ENCODE peak calls at places on chromosome 12, in four cellular contexts. K, C, U and D are unnamed samples.

GRCh38 chr12:49093746-49094103 is 876 bp downstream of the DHH start:
- DNase-seq in K (no peak), C (no peak), U (no peak), D (peak)

GRCh38 chr12:53313996-53314395 is 7.4 kb downstream of the AAAS start:
- DNase-seq in K (no peak), C (no peak), U (no peak), D (no peak)

GRCh38 chr12:109925185-109925835 is 25.2 kb downstream of the TCHP start:
- DNase-seq in K (no peak), C (no peak), U (no peak), D (peak)

GRCh38 chr12:80273144-80273543 is 170.9 kb upstream of the PTPRQ start:
- DNase-seq in K (no peak), C (no peak), U (no peak), D (no peak)

GRCh38 chr12:92927436-92928116 is 1.5 kb downstream of the EEA1 start:
- DNase-seq in K (peak), C (peak), U (peak), D (peak)

GRCh38 chr12:31041033-31041564 is 32.6 kb upstream of the DDX11 start:
- DNase-seq in K (no peak), C (no peak), U (no peak), D (no peak)

GRCh38 chr12:40263616-40264409 is 39.0 kb downstream of the LRRK2 start:
- DNase-seq in K (no peak), C (no peak), U (peak), D (no peak)

GRCh38 chr12:94799136-94799535 is 148.8 kb upstream of the TMCC3 start:
- DNase-seq in K (no peak), C (no peak), U (no peak), D (no peak)

GRCh38 chr12:31035944-31036665 is 37.6 kb upstream of the DDX11 start:
- DNase-seq in K (peak), C (no peak), U (peak), D (no peak)

GRCh38 chr12:12585115-12585862 is 22.6 kb upstream of the DUSP16 start:
- DNase-seq in K (peak), C (no peak), U (no peak), D (no peak)

GRCh38 chr12:84512751-84513150 is 399.8 kb downstream of the SLC6A15 start:
- DNase-seq in K (no peak), C (no peak), U (peak), D (no peak)

GRCh38 chr12:77553976-77554619 is 276.6 kb upstream of the NAV3 start:
- DNase-seq in K (no peak), C (no peak), U (no peak), D (no peak)

GRCh38 chr12:43973385-43973784 is 137.5 kb downstream of the TMEM117 start:
- DNase-seq in K (no peak), C (no peak), U (no peak), D (no peak)

GRCh38 chr12:25328082-25328712 is 77.5 kb upstream of the KRAS start:
- DNase-seq in K (no peak), C (peak), U (peak), D (no peak)

GRCh38 chr12:777550-778047 is 25.2 kb downstream of the WNK1 start:
- DNase-seq in K (no peak), C (no peak), U (no peak), D (no peak)
- H3K4me3 ChIP-seq in K (no peak), C (no peak), U (no peak), D (no peak)

DNA sequence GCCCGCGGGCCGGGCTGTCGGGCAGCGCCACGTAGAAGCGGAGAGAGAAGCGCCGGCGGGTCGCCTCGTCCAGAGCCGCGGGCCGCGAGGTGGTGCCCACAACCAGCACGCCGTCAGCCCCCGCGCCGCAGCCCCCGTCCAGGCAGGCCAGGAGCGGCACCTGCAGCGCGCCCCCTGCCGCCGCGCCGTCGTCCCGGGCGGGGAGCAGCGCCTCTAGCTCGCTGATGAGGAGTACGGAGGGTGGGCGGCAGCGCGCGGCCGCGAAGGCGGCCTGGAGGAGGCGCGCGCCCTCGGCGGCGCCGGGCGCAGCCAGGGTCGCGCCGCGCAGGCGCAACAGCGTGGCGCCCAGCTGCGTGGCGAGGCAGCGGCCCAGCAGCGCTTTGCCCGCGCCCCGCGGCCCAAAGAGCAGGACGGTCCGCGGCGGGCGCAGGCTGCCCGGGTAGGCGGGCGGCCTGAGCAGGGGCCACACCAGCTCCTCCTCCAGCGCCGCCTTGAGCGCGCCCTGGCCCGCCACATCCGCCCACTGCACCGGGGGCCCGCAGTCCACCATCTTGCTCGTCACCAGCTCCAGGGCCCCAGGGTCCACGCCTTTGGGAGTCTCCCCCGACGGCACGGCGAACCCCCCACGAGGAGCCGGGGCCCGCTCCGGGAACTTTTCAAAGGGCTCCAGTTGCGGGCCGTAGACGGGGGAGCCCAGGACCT is 27.6 kb downstream of the FIGNL2 start:
- DNase-seq in K (no peak), C (no peak), U (peak), D (peak)
- TF ChIP-seq EZH2 in K (no peak), C (no peak), U (no peak), D (peak)

DNA sequence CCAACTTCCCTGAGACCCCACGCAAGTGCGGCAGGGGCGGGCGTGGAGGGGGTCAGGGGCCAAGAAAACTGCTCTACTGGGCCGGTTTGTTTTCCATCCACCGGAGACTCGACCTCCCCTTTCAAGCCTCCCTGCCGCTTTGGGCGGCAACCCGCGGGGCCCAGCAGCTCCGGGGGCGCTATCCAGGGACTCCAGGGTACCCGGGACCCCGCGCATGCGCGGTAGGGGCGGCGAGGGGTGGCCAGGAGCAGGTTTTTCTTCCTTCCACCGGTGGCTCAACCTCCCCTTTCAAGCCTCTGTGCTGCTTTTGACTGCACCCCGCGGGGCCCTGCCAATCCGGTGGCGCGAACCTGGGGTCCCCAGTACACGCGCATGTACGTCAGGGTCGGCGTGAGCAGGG is 323.5 kb downstream of the ALG10 start:
- DNase-seq in K (no peak), C (no peak), U (no peak), D (no peak)
- H3K4me3 ChIP-seq in K (no peak), C (no peak), U (no peak), D (no peak)

GRCh38 chr12:114696443-114697245 is 12.7 kb upstream of the TBX3 start:
- DNase-seq in K (no peak), C (no peak), U (no peak), D (peak)

GRCh38 chr12:114697246-114697716 is 13.3 kb upstream of the TBX3 start:
- DNase-seq in K (no peak), C (peak), U (no peak), D (no peak)

GRCh38 chr12:114698566-114699163 is 14.7 kb upstream of the TBX3 start:
- DNase-seq in K (no peak), C (peak), U (no peak), D (no peak)

GRCh38 chr12:114700392-114701103 is 16.6 kb upstream of the TBX3 start:
- DNase-seq in K (no peak), C (no peak), U (no peak), D (peak)

DNA sequence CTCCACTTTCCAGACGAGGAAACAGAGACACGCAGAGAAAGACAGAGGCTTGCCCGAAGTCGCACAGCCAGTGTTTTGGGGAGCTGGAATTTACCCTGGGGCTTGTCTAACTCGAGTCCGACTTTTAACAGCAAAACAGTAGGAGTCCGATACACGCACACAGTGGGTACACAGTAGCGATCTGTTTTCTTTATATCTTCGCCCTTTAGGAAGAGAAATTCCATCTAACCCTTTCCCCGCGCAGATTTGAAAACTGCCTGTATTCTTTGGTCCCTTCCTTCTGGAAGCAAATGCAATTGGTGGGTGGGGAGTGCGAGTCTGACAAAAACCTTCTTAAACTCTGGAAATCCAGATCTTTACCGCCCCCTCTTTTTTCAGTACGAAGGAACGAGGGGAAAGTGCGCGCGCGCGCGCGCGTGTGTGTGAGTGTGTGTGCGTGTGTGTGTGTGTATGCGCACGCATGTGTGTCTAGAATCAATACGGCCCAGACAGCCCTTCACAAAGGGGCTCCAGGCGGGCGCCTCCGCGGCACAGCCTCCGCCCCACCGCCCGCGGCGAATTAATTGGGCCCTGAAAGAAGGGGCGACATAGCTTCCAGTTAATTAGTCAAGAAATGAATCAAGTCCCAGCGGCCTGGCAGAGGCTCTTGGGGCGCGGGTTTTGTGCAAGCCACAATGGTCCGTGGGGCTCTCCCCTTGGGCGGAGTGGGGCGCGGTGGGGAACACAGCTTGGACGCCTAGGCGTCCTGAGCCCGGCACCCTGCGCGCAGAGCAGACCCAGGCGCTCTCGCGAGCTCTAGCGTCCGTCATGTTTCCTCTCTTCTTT is 14.0 kb upstream of the TBX3 start:
- DNase-seq in K (no peak), C (peak), U (peak), D (peak)
- TF ChIP-seq EZH2 in K (no peak), C (no peak), U (no peak), D (peak)

DNA sequence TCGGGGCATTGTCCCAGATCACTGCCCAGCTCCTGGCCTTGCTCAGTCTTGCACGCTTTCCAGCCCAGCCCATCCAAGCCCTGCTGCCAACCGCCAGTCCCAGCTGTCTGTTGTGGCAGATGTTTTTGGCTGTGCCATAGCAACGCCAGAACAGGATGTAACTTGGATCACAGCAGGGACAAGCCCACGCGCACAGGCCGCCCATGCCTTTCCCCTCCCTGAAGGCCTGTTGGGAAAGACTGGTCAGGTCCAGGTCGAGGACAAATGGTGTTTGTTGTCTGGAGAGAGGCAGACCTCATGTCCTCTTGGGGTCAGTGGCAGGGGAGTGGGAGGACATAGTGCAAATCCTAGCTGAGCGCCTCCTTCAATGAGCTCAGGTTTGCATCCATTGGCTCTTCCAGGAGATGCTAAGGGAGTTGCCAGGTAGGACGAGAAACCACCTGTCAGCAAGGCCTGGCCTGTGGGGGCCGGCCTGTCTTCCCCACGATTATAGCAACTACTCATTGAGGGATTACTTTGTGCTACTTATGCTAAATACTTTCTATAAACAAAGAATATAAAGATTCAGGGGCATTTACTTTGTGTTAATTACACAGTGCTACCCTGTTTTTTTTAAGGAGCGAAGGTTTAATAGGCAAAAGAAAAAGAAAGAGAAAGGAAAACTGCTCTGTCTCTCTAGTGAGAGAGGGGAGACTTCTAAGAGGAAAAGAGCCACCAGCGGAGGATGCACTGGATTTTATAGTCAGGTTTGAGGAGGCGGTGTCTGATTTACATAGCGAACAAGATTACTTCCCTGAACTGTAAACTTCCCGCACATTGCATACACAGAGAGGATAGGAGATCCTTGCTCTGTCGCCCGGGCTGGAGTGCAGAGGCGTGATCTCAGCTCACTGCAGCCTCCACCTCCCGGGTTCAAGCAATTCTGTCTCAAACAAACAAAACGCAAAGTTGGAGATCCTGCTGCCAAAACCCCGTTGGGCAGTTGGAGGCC is 42.8 kb upstream of the CORO1C start:
- DNase-seq in K (no peak), C (peak), U (peak), D (peak)
- H3K4me3 ChIP-seq in K (no peak), C (no peak), U (no peak), D (no peak)

GRCh38 chr12:113479193-113479577 is 7.5 kb upstream of the LHX5 start:
- DNase-seq in K (no peak), C (no peak), U (no peak), D (peak)

GRCh38 chr12:113477842-113478215 is 6.2 kb upstream of the LHX5 start:
- DNase-seq in K (no peak), C (no peak), U (no peak), D (no peak)

GRCh38 chr12:113477171-113477841 is 5.6 kb upstream of the LHX5 start:
- DNase-seq in K (no peak), C (no peak), U (no peak), D (peak)

GRCh38 chr12:113479578-113480335 is 8.1 kb upstream of the LHX5 start:
- DNase-seq in K (no peak), C (peak), U (peak), D (peak)

GRCh38 chr12:113478351-113479011 is 6.8 kb upstream of the LHX5 start:
- DNase-seq in K (no peak), C (no peak), U (no peak), D (peak)
- TF ChIP-seq EZH2 in K (no peak), C (peak), U (peak), D (no peak)

GRCh38 chr12:32270818-32271710 is 128.3 kb upstream of the FGD4 start:
- DNase-seq in K (peak), C (peak), U (peak), D (peak)

GRCh38 chr12:32273712-32274111 is 125.6 kb upstream of the FGD4 start:
- DNase-seq in K (no peak), C (peak), U (no peak), D (peak)

GRCh38 chr12:32274665-32275064 is 124.7 kb upstream of the FGD4 start:
- DNase-seq in K (no peak), C (no peak), U (no peak), D (no peak)

GRCh38 chr12:32272465-32272864 is 126.9 kb upstream of the FGD4 start:
- DNase-seq in K (no peak), C (no peak), U (no peak), D (no peak)

DNA sequence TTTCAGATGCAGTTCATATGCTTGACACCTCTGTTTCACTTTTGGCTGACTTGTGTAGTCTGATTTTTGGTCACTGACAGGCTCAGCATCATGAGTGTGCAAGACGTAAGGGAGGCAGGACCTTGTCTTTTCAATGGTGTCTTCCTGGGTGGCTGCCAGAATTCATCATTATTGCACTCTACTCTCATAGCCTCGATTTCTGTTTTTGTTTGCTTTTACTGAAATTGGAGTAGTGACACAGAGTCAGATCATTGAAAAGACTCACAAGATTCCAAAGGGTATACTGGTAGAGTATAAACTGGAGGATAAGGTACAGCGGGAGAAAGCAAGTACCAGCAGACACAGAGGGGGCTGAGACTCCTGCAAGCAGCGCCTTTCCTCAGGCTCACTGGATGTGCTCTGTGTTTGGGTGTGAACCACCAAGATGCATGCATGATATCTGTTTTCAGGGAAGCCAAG is 126.3 kb upstream of the FGD4 start:
- DNase-seq in K (no peak), C (no peak), U (peak), D (no peak)
- H3K4me3 ChIP-seq in K (no peak), C (no peak), U (no peak), D (no peak)

GRCh38 chr12:107320031-107320928 is 226.9 kb upstream of the CRY1 start:
- DNase-seq in K (peak), C (peak), U (no peak), D (peak)
- TF ChIP-seq EZH2 in K (no peak), C (peak), U (no peak), D (peak)

DNA sequence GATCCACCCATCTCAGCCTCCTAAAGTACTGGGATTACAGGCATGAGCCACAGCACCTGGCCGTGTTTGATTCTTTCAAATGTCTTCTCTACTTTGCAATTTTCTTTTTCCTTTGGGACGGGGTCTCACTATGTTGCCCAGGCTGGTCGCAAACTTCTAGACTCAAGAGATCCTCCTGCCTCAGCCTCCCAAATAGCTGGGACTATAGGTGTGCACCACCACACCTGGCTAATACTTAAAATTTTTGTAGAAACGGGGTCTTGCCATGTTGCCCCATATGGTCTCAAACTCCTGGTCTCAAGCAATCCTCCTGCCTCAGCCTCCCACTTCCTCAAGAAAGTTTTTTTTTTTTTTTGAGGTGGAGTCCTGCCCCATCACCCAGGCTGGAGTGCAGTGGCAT is 1.7 kb downstream of the GATC start:
- DNase-seq in K (no peak), C (no peak), U (no peak), D (no peak)
- H3K4me3 ChIP-seq in K (no peak), C (no peak), U (no peak), D (no peak)

DNA sequence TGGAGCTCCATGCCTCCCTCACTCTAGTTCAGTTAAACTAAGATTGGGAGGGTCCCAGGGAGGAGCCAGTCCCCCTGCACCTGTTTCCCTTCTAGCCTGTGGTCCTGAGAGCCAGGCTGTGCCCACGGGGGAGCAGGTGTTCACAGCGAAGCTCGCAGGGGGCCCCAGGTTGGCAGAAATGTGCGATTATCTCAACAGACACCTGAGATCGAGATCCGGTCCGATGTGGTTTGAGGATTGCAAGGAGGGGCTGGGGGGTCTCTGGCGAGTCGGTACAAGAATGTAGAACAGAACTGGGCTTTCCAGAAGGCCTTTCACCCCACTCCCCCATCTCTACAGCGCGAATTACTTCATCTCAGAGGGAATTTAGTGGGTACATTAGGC is 1539.8 kb upstream of the TMEM132C start:
- DNase-seq in K (no peak), C (no peak), U (no peak), D (no peak)
- TF ChIP-seq EZH2 in K (no peak), C (no peak), U (no peak), D (peak)